ENCODE peak calls at places on chromosomes 4 and X, in five cellular contexts. One of them, this sample, is unnamed.

GRCh38 chr4:152920768-152921167 is 15.4 kb upstream of the FHDC1 start:
- DNase-seq in choroid plexus epithelial cell: no peak
- DNase-seq in epithelial cell of esophagus: peak
- DNase-seq in tibial nerve: no peak
- DNase-seq in cardiac muscle cell: peak
- DNase-seq in this sample: no peak

GRCh38 chrX:20001615-20002014 is 10.8 kb upstream of the BCLAF3 start:
- DNase-seq in epithelial cell of esophagus: no peak
- DNase-seq in choroid plexus epithelial cell: no peak
- DNase-seq in cardiac muscle cell: no peak
- DNase-seq in tibial nerve: no peak
- DNase-seq in this sample: no peak

GRCh38 chr4:150072906-150073714 is 5.1 kb upstream of the DCLK2 start:
- DNase-seq in choroid plexus epithelial cell: peak
- DNase-seq in epithelial cell of esophagus: peak
- DNase-seq in tibial nerve: no peak
- DNase-seq in cardiac muscle cell: peak
- DNase-seq in this sample: no peak

GRCh38 chr4:102817613-102818268 is 9.6 kb downstream of the UBE2D3 start:
- DNase-seq in tibial nerve: no peak
- DNase-seq in cardiac muscle cell: no peak
- DNase-seq in epithelial cell of esophagus: peak
- DNase-seq in choroid plexus epithelial cell: no peak
- DNase-seq in this sample: no peak

GRCh38 chrX:118496763-118497079 is 1.1 kb downstream of the DOCK11 start:
- DNase-seq in cardiac muscle cell: no peak
- DNase-seq in tibial nerve: no peak
- DNase-seq in epithelial cell of esophagus: no peak
- DNase-seq in choroid plexus epithelial cell: no peak
- DNase-seq in this sample: no peak

GRCh38 chrX:39688219-39688575 is 409.6 kb downstream of the BCOR start:
- DNase-seq in tibial nerve: no peak
- DNase-seq in cardiac muscle cell: no peak
- DNase-seq in choroid plexus epithelial cell: no peak
- DNase-seq in epithelial cell of esophagus: no peak
- DNase-seq in this sample: no peak

GRCh38 chrX:143988356-143988755 is 104.5 kb downstream of the UBE2NL start:
- DNase-seq in tibial nerve: no peak
- DNase-seq in choroid plexus epithelial cell: no peak
- DNase-seq in epithelial cell of esophagus: no peak
- DNase-seq in cardiac muscle cell: no peak
- DNase-seq in this sample: no peak

GRCh38 chrX:51148848-51149247 is 183.8 kb upstream of the NUDT10 start:
- DNase-seq in choroid plexus epithelial cell: no peak
- DNase-seq in cardiac muscle cell: peak
- DNase-seq in tibial nerve: no peak
- DNase-seq in epithelial cell of esophagus: peak
- DNase-seq in this sample: no peak

GRCh38 chr4:8292388-8293107 is 23.0 kb downstream of the HTRA3 start:
- DNase-seq in choroid plexus epithelial cell: no peak
- DNase-seq in epithelial cell of esophagus: no peak
- DNase-seq in tibial nerve: no peak
- DNase-seq in cardiac muscle cell: no peak
- DNase-seq in this sample: no peak

GRCh38 chr4:124053872-124054538 is 657.4 kb downstream of the SPRY1 start:
- DNase-seq in epithelial cell of esophagus: no peak
- DNase-seq in choroid plexus epithelial cell: peak
- DNase-seq in cardiac muscle cell: peak
- DNase-seq in tibial nerve: no peak
- DNase-seq in this sample: no peak

GRCh38 chr4:131091896-131092295 is 1995.9 kb downstream of the C4orf33 start:
- DNase-seq in cardiac muscle cell: peak
- DNase-seq in choroid plexus epithelial cell: peak
- DNase-seq in epithelial cell of esophagus: peak
- DNase-seq in tibial nerve: no peak
- DNase-seq in this sample: peak

GRCh38 chrX:155755706-155756337 is 125.3 kb upstream of the VAMP7 start:
- DNase-seq in cardiac muscle cell: no peak
- DNase-seq in epithelial cell of esophagus: no peak
- DNase-seq in tibial nerve: no peak
- DNase-seq in choroid plexus epithelial cell: no peak
- DNase-seq in this sample: no peak

GRCh38 chr4:60133414-60133813 is 1066.7 kb upstream of the ADGRL3 start:
- DNase-seq in tibial nerve: no peak
- DNase-seq in choroid plexus epithelial cell: peak
- DNase-seq in epithelial cell of esophagus: peak
- DNase-seq in cardiac muscle cell: peak
- DNase-seq in this sample: no peak

GRCh38 chr4:158170691-158171455 is 2.0 kb downstream of the GASK1B start:
- DNase-seq in epithelial cell of esophagus: peak
- DNase-seq in cardiac muscle cell: peak
- DNase-seq in tibial nerve: peak
- DNase-seq in choroid plexus epithelial cell: peak
- DNase-seq in this sample: peak

GRCh38 chrX:100863326-100863854 is 10.8 kb downstream of the NOX1 start:
- DNase-seq in epithelial cell of esophagus: no peak
- DNase-seq in choroid plexus epithelial cell: peak
- DNase-seq in tibial nerve: no peak
- DNase-seq in cardiac muscle cell: peak
- DNase-seq in this sample: no peak

GRCh38 chr4:173257732-173258717 is 76.1 kb downstream of the HMGB2 start:
- DNase-seq in cardiac muscle cell: peak
- DNase-seq in epithelial cell of esophagus: peak
- DNase-seq in tibial nerve: no peak
- DNase-seq in choroid plexus epithelial cell: peak
- DNase-seq in this sample: peak

GRCh38 chrX:30918480-30918879 is 29.4 kb upstream of the TAB3 start:
- DNase-seq in tibial nerve: no peak
- DNase-seq in epithelial cell of esophagus: no peak
- DNase-seq in cardiac muscle cell: no peak
- DNase-seq in choroid plexus epithelial cell: no peak
- DNase-seq in this sample: no peak

GRCh38 chr4:20249333-20249732 is 2.4 kb upstream of the SLIT2 start:
- DNase-seq in tibial nerve: no peak
- DNase-seq in choroid plexus epithelial cell: peak
- DNase-seq in epithelial cell of esophagus: peak
- DNase-seq in cardiac muscle cell: peak
- DNase-seq in this sample: peak

GRCh38 chrX:17700976-17701375 is 36.3 kb upstream of the SCML1 start:
- DNase-seq in epithelial cell of esophagus: peak
- DNase-seq in cardiac muscle cell: no peak
- DNase-seq in tibial nerve: no peak
- DNase-seq in choroid plexus epithelial cell: no peak
- DNase-seq in this sample: no peak

DNA sequence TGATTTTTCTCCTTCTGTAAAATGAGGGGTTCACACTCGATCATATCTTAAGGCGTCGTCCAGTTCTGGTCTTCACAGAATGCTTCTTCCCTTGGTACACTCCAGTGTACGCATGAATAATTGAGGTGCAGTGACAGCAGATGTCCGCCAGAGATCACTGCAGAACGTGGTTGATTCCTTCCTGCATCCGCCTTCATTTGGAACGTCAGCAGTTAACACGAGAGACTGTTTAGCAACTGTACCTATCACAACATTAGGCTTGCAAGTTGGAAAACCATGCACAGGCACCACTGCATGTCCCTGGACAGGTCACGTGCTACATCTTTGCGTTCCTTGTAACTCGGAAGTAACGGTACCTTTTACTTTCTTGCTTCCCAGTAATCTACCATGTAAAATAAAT is 66.0 kb upstream of the GEMIN8 start:
- DNase-seq in tibial nerve: no peak
- DNase-seq in cardiac muscle cell: peak
- DNase-seq in epithelial cell of esophagus: peak
- DNase-seq in choroid plexus epithelial cell: peak
- DNase-seq in this sample: peak
- H3K4me3 ChIP-seq in tibial nerve: no peak
- H3K4me3 ChIP-seq in cardiac muscle cell: no peak
- H3K4me3 ChIP-seq in epithelial cell of esophagus: no peak
- H3K4me3 ChIP-seq in choroid plexus epithelial cell: no peak
- H3K4me3 ChIP-seq in this sample: no peak

DNA sequence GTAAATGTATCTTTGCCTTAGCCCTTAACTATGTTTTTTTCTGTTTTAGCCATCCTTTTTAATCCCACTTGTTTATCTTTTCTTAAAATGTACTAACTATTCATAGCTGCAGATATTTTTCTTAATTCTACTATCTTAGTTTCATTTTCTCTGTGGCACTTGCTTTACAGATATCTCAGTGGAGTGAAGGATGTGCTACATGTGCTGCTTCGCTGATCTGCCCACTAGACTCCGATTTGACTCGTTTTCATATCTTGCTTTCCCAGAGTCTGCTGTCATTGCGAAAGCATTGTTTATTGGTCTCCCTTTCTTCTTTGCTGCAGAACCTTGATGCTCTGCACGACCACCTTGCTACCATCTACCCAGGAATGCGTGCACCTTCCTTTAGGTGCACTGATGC is 30.6 kb downstream of the GUCY1B1 start:
- DNase-seq in tibial nerve: no peak
- DNase-seq in cardiac muscle cell: no peak
- DNase-seq in epithelial cell of esophagus: no peak
- DNase-seq in choroid plexus epithelial cell: no peak
- DNase-seq in this sample: no peak
- H3K4me3 ChIP-seq in tibial nerve: no peak
- H3K4me3 ChIP-seq in cardiac muscle cell: no peak
- H3K4me3 ChIP-seq in epithelial cell of esophagus: no peak
- H3K4me3 ChIP-seq in choroid plexus epithelial cell: no peak
- H3K4me3 ChIP-seq in this sample: no peak

GRCh38 chr4:26021417-26022345 is 107.7 kb downstream of the SMIM20 start:
- DNase-seq in cardiac muscle cell: no peak
- DNase-seq in tibial nerve: no peak
- DNase-seq in epithelial cell of esophagus: no peak
- DNase-seq in choroid plexus epithelial cell: peak
- DNase-seq in this sample: no peak
- H3K4me3 ChIP-seq in cardiac muscle cell: no peak
- H3K4me3 ChIP-seq in tibial nerve: no peak
- H3K4me3 ChIP-seq in epithelial cell of esophagus: no peak
- H3K4me3 ChIP-seq in choroid plexus epithelial cell: peak
- H3K4me3 ChIP-seq in this sample: no peak

GRCh38 chr4:121796283-121796682 is 4.8 kb upstream of the EXOSC9 start:
- DNase-seq in choroid plexus epithelial cell: no peak
- DNase-seq in tibial nerve: no peak
- DNase-seq in epithelial cell of esophagus: no peak
- DNase-seq in cardiac muscle cell: no peak
- DNase-seq in this sample: no peak
- H3K4me3 ChIP-seq in choroid plexus epithelial cell: no peak
- H3K4me3 ChIP-seq in tibial nerve: no peak
- H3K4me3 ChIP-seq in epithelial cell of esophagus: no peak
- H3K4me3 ChIP-seq in cardiac muscle cell: no peak
- H3K4me3 ChIP-seq in this sample: no peak

GRCh38 chrX:45187731-45188130 is 12.9 kb downstream of the DIPK2B start:
- DNase-seq in cardiac muscle cell: peak
- DNase-seq in epithelial cell of esophagus: no peak
- DNase-seq in tibial nerve: no peak
- DNase-seq in choroid plexus epithelial cell: peak
- DNase-seq in this sample: no peak

GRCh38 chrX:45191820-45192409 is 8.8 kb downstream of the DIPK2B start:
- DNase-seq in tibial nerve: no peak
- DNase-seq in choroid plexus epithelial cell: no peak
- DNase-seq in epithelial cell of esophagus: peak
- DNase-seq in cardiac muscle cell: peak
- DNase-seq in this sample: no peak

GRCh38 chrX:45191383-45191782 is 9.3 kb downstream of the DIPK2B start:
- DNase-seq in tibial nerve: no peak
- DNase-seq in epithelial cell of esophagus: no peak
- DNase-seq in cardiac muscle cell: no peak
- DNase-seq in choroid plexus epithelial cell: no peak
- DNase-seq in this sample: no peak

GRCh38 chrX:45184211-45184610 is 16.5 kb downstream of the DIPK2B start:
- DNase-seq in tibial nerve: no peak
- DNase-seq in choroid plexus epithelial cell: no peak
- DNase-seq in epithelial cell of esophagus: no peak
- DNase-seq in cardiac muscle cell: no peak
- DNase-seq in this sample: no peak

GRCh38 chrX:45186643-45187026 is 14.0 kb downstream of the DIPK2B start:
- DNase-seq in tibial nerve: no peak
- DNase-seq in epithelial cell of esophagus: no peak
- DNase-seq in cardiac muscle cell: no peak
- DNase-seq in choroid plexus epithelial cell: no peak
- DNase-seq in this sample: no peak
- H3K4me3 ChIP-seq in tibial nerve: peak
- H3K4me3 ChIP-seq in epithelial cell of esophagus: no peak
- H3K4me3 ChIP-seq in cardiac muscle cell: no peak
- H3K4me3 ChIP-seq in choroid plexus epithelial cell: no peak
- H3K4me3 ChIP-seq in this sample: no peak

GRCh38 chr4:143336828-143337599 is at the start of gene GAB1:
- DNase-seq in tibial nerve: peak
- DNase-seq in choroid plexus epithelial cell: peak
- DNase-seq in cardiac muscle cell: peak
- DNase-seq in epithelial cell of esophagus: peak
- DNase-seq in this sample: peak

GRCh38 chr4:143339497-143339896 is 2.8 kb downstream of the GAB1 start:
- DNase-seq in cardiac muscle cell: no peak
- DNase-seq in epithelial cell of esophagus: no peak
- DNase-seq in choroid plexus epithelial cell: no peak
- DNase-seq in tibial nerve: no peak
- DNase-seq in this sample: no peak

GRCh38 chr4:143335979-143336827 is 473 bp upstream of the GAB1 start:
- DNase-seq in epithelial cell of esophagus: peak
- DNase-seq in cardiac muscle cell: peak
- DNase-seq in choroid plexus epithelial cell: peak
- DNase-seq in tibial nerve: peak
- DNase-seq in this sample: peak

GRCh38 chr4:143337600-143338287 is 1.1 kb downstream of the GAB1 start:
- DNase-seq in epithelial cell of esophagus: peak
- DNase-seq in choroid plexus epithelial cell: peak
- DNase-seq in cardiac muscle cell: peak
- DNase-seq in tibial nerve: peak
- DNase-seq in this sample: peak

GRCh38 chr4:143338313-143338712 is 1.6 kb downstream of the GAB1 start:
- DNase-seq in cardiac muscle cell: no peak
- DNase-seq in epithelial cell of esophagus: no peak
- DNase-seq in choroid plexus epithelial cell: no peak
- DNase-seq in tibial nerve: no peak
- DNase-seq in this sample: no peak
- H3K4me3 ChIP-seq in cardiac muscle cell: peak
- H3K4me3 ChIP-seq in epithelial cell of esophagus: peak
- H3K4me3 ChIP-seq in choroid plexus epithelial cell: peak
- H3K4me3 ChIP-seq in tibial nerve: peak
- H3K4me3 ChIP-seq in this sample: no peak

DNA sequence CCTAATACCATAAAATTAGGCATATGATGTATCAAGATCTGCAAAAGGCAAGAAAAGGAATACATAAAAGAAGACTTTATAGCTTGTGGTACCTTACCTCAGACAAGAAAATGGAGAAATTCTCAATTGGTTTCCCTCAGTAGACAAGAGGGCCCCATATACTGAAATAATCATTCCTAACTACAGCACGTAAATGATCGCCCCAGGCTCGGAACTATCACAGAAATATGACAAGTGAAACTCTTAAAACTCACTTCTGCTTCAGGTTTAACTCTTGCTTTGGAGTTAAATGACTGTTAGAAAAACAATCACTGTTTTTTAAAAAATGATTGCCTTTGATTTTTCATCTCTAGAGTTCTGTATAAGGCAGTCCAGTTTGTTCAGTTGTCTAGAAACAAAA is 38.6 kb upstream of the NAP1L5 start:
- DNase-seq in choroid plexus epithelial cell: no peak
- DNase-seq in epithelial cell of esophagus: no peak
- DNase-seq in tibial nerve: no peak
- DNase-seq in cardiac muscle cell: no peak
- DNase-seq in this sample: no peak
- H3K4me3 ChIP-seq in choroid plexus epithelial cell: no peak
- H3K4me3 ChIP-seq in epithelial cell of esophagus: no peak
- H3K4me3 ChIP-seq in tibial nerve: no peak
- H3K4me3 ChIP-seq in cardiac muscle cell: no peak
- H3K4me3 ChIP-seq in this sample: no peak

This sample was measured in small intestine.